ENCODE peak calls at places on chromosomes 3 and 15, in five cellular contexts. N, S, B, G and I are unnamed samples.

GRCh38 chr3:10289785-10290355 is 2.9 kb downstream of the GHRL start:
- DNase-seq in S (no peak), N (no peak), G (no peak), B (no peak), I (no peak)

GRCh38 chr15:52667597-52667996 is 11.6 kb downstream of the ATOSA start:
- DNase-seq in N (no peak), B (no peak), S (no peak), G (no peak), I (no peak)

GRCh38 chr3:177473184-177473583 is 275.9 kb upstream of the TBL1XR1 start:
- DNase-seq in B (no peak), G (no peak), N (no peak), S (no peak), I (no peak)

GRCh38 chr3:155197786-155198185 is 95.7 kb downstream of the STRIT1 start:
- DNase-seq in N (no peak), S (no peak), G (no peak), B (no peak), I (no peak)

GRCh38 chr15:99106417-99107220 is 1.7 kb downstream of the SYNM start:
- DNase-seq in B (peak), G (peak), N (peak), S (no peak), I (peak)

GRCh38 chr3:140050977-140051957 is 116.3 kb downstream of the CLSTN2 start:
- DNase-seq in N (no peak), G (no peak), B (no peak), S (peak), I (no peak)

GRCh38 chr3:242986-243706 is 46.6 kb downstream of the CHL1 start:
- DNase-seq in G (no peak), B (no peak), N (no peak), S (no peak), I (peak)

GRCh38 chr3:13086594-13086993 is 13.4 kb upstream of the IQSEC1 start:
- DNase-seq in N (no peak), S (no peak), B (no peak), G (no peak), I (no peak)

GRCh38 chr3:46509661-46510187 is 11.9 kb downstream of the RTP3 start:
- DNase-seq in B (no peak), G (no peak), N (no peak), S (no peak), I (no peak)

GRCh38 chr15:62841269-62841628 is 201.3 kb upstream of the TPM1 start:
- DNase-seq in G (no peak), B (no peak), S (no peak), N (no peak), I (no peak)

GRCh38 chr15:56719774-56720555 is 13.3 kb downstream of the ZNF280D start:
- DNase-seq in N (peak), B (no peak), G (no peak), S (no peak), I (no peak)

GRCh38 chr3:33278106-33278672 is 947 bp downstream of the FBXL2 start:
- DNase-seq in S (no peak), B (no peak), N (peak), G (no peak), I (no peak)

GRCh38 chr3:187777331-187778046 is 32.2 kb upstream of the BCL6 start:
- DNase-seq in B (peak), N (peak), G (peak), S (no peak), I (no peak)

GRCh38 chr3:76610150-76610549 is 429.7 kb upstream of the ROBO2 start:
- DNase-seq in S (no peak), B (no peak), N (no peak), G (no peak), I (no peak)

GRCh38 chr3:41140242-41140641 is 59.1 kb upstream of the CTNNB1 start:
- DNase-seq in S (no peak), G (no peak), B (no peak), N (no peak), I (no peak)

GRCh38 chr3:129936757-129937156 is 37.8 kb upstream of the TRH start:
- DNase-seq in S (peak), N (peak), B (peak), G (peak), I (peak)

GRCh38 chr3:119557874-119558264 is 1.5 kb downstream of the CD80 start:
- DNase-seq in G (no peak), B (no peak), S (no peak), N (no peak), I (no peak)

GRCh38 chr3:7787871-7788828 is 713.5 kb upstream of the LMCD1 start:
- DNase-seq in G (no peak), S (no peak), B (no peak), N (no peak), I (no peak)

GRCh38 chr3:133895208-133896001 is at the start of gene RAB6B:
- DNase-seq in G (no peak), N (peak), B (no peak), S (peak), I (peak)

GRCh38 chr15:91853968-91854943 is 748 bp downstream of the SLCO3A1 start:
- DNase-seq in B (no peak), G (peak), N (peak), S (peak), I (peak)

GRCh38 chr15:57784081-57784488 is 77.6 kb downstream of the POLR2M start:
- DNase-seq in G (no peak), N (peak), B (no peak), S (no peak), I (no peak)

GRCh38 chr15:92921215-92922131 is 21.3 kb downstream of the CHD2 start:
- DNase-seq in B (no peak), N (peak), G (no peak), S (no peak), I (no peak)

GRCh38 chr3:49657208-49657915 is 16.8 kb upstream of the APEH start:
- DNase-seq in G (no peak), S (no peak), N (no peak), B (no peak), I (no peak)

GRCh38 chr15:25056484-25057429 is 102.0 kb downstream of the SNRPN start:
- DNase-seq in G (no peak), N (no peak), S (no peak), B (no peak), I (no peak)

GRCh38 chr3:61809879-61810278 is 248.5 kb downstream of the PTPRG start:
- DNase-seq in B (no peak), N (no peak), S (no peak), G (no peak), I (peak)

GRCh38 chr3:144791034-144791433 is 819.4 kb downstream of the DIPK2A start:
- DNase-seq in N (no peak), G (no peak), B (no peak), S (no peak), I (no peak)

GRCh38 chr3:186525369-186526255 is 18.6 kb downstream of the CRYGS start:
- DNase-seq in B (no peak), S (no peak), G (no peak), N (no peak), I (no peak)

GRCh38 chr15:42427429-42428223 is 63.3 kb downstream of the ZNF106 start:
- DNase-seq in G (no peak), S (no peak), N (peak), B (no peak), I (no peak)

GRCh38 chr3:124986153-124987143 is 51.9 kb upstream of the MUC13 start:
- DNase-seq in N (peak), G (no peak), B (no peak), S (no peak), I (no peak)

GRCh38 chr3:49454457-49454856 is 15.6 kb upstream of the DAG1 start:
- DNase-seq in N (no peak), G (no peak), B (no peak), S (no peak), I (no peak)

GRCh38 chr15:41967506-41968206 is 4.7 kb downstream of the EHD4 start:
- DNase-seq in B (no peak), S (no peak), N (peak), G (no peak), I (no peak)